ENCODE peak calls at places on chromosome 18, in seven cellular contexts. L is HepG2; Q is upper lobe of right lung; U is central memory CD4-positive, alpha-beta T cell; N is BE2C; Y is hepatocyte; J is stimulated activated CD4-positive, alpha-beta T cell treated with anti-CD3 and anti-CD28 coated beads, TNF-alpha, amount 100 ng/mL, for 4 hours. D is an unnamed sample.

GRCh38 chr18:60623331-60623730 is 250.8 kb upstream of the MC4R start:
- DNase-seq in L (no peak), Q (no peak), U (no peak), N (no peak), Y (no peak), J (no peak), D (no peak)

GRCh38 chr18:64618390-64618789 is 469.5 kb upstream of the LINC00305 start:
- DNase-seq in L (no peak), Q (no peak), U (no peak), N (no peak), Y (no peak), J (no peak), D (no peak)

GRCh38 chr18:59631583-59632181 is 65.5 kb downstream of the CCBE1 start:
- DNase-seq in L (peak; percentile 1), Q (no peak), U (no peak), N (no peak), Y (peak; percentile 17), J (no peak), D (no peak)

GRCh38 chr18:14961991-14962390 is 214.0 kb downstream of the ANKRD30B start:
- DNase-seq in L (no peak), Q (no peak), U (no peak), N (no peak), Y (no peak), J (no peak), D (no peak)

GRCh38 chr18:9109523-9109922 is 7.0 kb downstream of the NDUFV2 start:
- DNase-seq in L (no peak), Q (no peak), U (no peak), N (no peak), Y (no peak), J (no peak), D (no peak)

GRCh38 chr18:68275616-68276015 is 439.3 kb downstream of the TMX3 start:
- DNase-seq in L (no peak), Q (no peak), U (no peak), N (no peak), Y (no peak), J (no peak), D (no peak)

GRCh38 chr18:45517181-45517741 is 98.0 kb upstream of the SLC14A2 start:
- DNase-seq in L (no peak), Q (no peak), U (no peak), N (no peak), Y (no peak), J (no peak), D (no peak)

GRCh38 chr18:79380816-79381806 is 14.6 kb upstream of the NFATC1 start:
- DNase-seq in L (peak; percentile 22), Q (peak; percentile 81), U (peak; percentile 49), N (peak; percentile 56), Y (peak; percentile 79), J (no peak), D (peak; percentile 38)

GRCh38 chr18:39062426-39062825 is 1496.8 kb upstream of the CELF4 start:
- DNase-seq in L (no peak), Q (no peak), U (no peak), N (no peak), Y (no peak), J (no peak), D (no peak)

GRCh38 chr18:41025666-41026065 is 929.4 kb upstream of the PIK3C3 start:
- DNase-seq in L (no peak), Q (no peak), U (no peak), N (no peak), Y (no peak), J (no peak), D (no peak)

GRCh38 chr18:36372902-36373301 is 75.4 kb downstream of the FHOD3 start:
- DNase-seq in L (no peak), Q (no peak), U (no peak), N (no peak), Y (no peak), J (no peak), D (no peak)

GRCh38 chr18:12291690-12292089 is 16.4 kb upstream of the TUBB6 start:
- DNase-seq in L (no peak), Q (peak; percentile 25), U (no peak), N (no peak), Y (no peak), J (no peak), D (no peak)

GRCh38 chr18:36757081-36757480 is 71.7 kb downstream of the TPGS2 start:
- DNase-seq in L (peak; percentile 48), Q (no peak), U (no peak), N (no peak), Y (peak; percentile 76), J (no peak), D (no peak)

GRCh38 chr18:57627488-57627887 is 5.9 kb upstream of the NARS1 start:
- DNase-seq in L (no peak), Q (no peak), U (no peak), N (no peak), Y (no peak), J (no peak), D (no peak)

GRCh38 chr18:26493021-26493420 is 55.3 kb downstream of the KCTD1 start:
- DNase-seq in L (no peak), Q (no peak), U (no peak), N (no peak), Y (no peak), J (no peak), D (no peak)

GRCh38 chr18:5066380-5066977 is 130.6 kb downstream of the AKAIN1 start:
- DNase-seq in L (peak; percentile 12), Q (no peak), U (no peak), N (no peak), Y (peak; percentile 18), J (no peak), D (no peak)

GRCh38 chr18:29711931-29712330 is 1330.6 kb downstream of the DSC3 start:
- DNase-seq in L (no peak), Q (peak; percentile 35), U (no peak), N (no peak), Y (no peak), J (no peak), D (no peak)

GRCh38 chr18:23191952-23192662 is 56.8 kb downstream of the CABLES1 start:
- DNase-seq in L (no peak), Q (no peak), U (no peak), N (peak; percentile 49), Y (peak; percentile 54), J (no peak), D (no peak)

GRCh38 chr18:40215981-40216380 is 1739.1 kb upstream of the PIK3C3 start:
- DNase-seq in L (no peak), Q (no peak), U (no peak), N (no peak), Y (no peak), J (no peak), D (no peak)

GRCh38 chr18:10051877-10052631 is 138.2 kb downstream of the VAPA start:
- DNase-seq in L (peak; percentile 20), Q (no peak), U (no peak), N (no peak), Y (peak; percentile 35), J (no peak), D (no peak)

GRCh38 chr18:13252696-13253410 is 34.3 kb downstream of the LDLRAD4 start:
- DNase-seq in L (no peak), Q (peak; percentile 36), U (no peak), N (no peak), Y (no peak), J (no peak), D (no peak)

GRCh38 chr18:52339891-52340371 is at the start of gene DCC:
- DNase-seq in L (peak; percentile 2), Q (no peak), U (no peak), N (peak; percentile 36), Y (peak; percentile 77), J (no peak), D (no peak)

GRCh38 chr18:38362286-38362792 is 796.7 kb upstream of the CELF4 start:
- DNase-seq in L (no peak), Q (no peak), U (no peak), N (no peak), Y (no peak), J (no peak), D (no peak)

GRCh38 chr18:6885992-6886823 is 156.7 kb downstream of the ARHGAP28 start:
- DNase-seq in L (peak; percentile 35), Q (no peak), U (no peak), N (peak; percentile 40), Y (peak; percentile 86), J (no peak), D (no peak)

GRCh38 chr18:36188912-36189311 is 1.6 kb downstream of the MOCOS start:
- DNase-seq in L (no peak), Q (no peak), U (no peak), N (no peak), Y (no peak), J (no peak), D (no peak)